ENCODE peak calls at places on chromosome 13, in six cellular contexts. One of them, this sample, is unnamed.

GRCh38 chr13:67278230-67278629 is 48.1 kb upstream of the PCDH9 start:
- DNase-seq in retina: no peak
- DNase-seq in NCI-H1694: no peak
- DNase-seq in body of pancreas: no peak
- DNase-seq in stimulated activated CD4-positive, alpha-beta T cell treated with anti-CD3 and anti-CD28 coated beads, TNF-alpha, amount 100 ng/mL, for 4 hours: no peak
- DNase-seq in bronchial epithelial cell: no peak
- DNase-seq in this sample: no peak

GRCh38 chr13:21868823-21869222 is 197.9 kb downstream of the FGF9 start:
- DNase-seq in retina: no peak
- DNase-seq in NCI-H1694: no peak
- DNase-seq in body of pancreas: no peak
- DNase-seq in stimulated activated CD4-positive, alpha-beta T cell treated with anti-CD3 and anti-CD28 coated beads, TNF-alpha, amount 100 ng/mL, for 4 hours: no peak
- DNase-seq in bronchial epithelial cell: no peak
- DNase-seq in this sample: no peak

GRCh38 chr13:36251528-36251927 is 37.2 kb upstream of the SOHLH2 start:
- DNase-seq in retina: no peak
- DNase-seq in NCI-H1694: no peak
- DNase-seq in body of pancreas: no peak
- DNase-seq in stimulated activated CD4-positive, alpha-beta T cell treated with anti-CD3 and anti-CD28 coated beads, TNF-alpha, amount 100 ng/mL, for 4 hours: no peak
- DNase-seq in bronchial epithelial cell: peak; percentile 18
- DNase-seq in this sample: no peak

GRCh38 chr13:27476943-27477681 is 26.7 kb upstream of the MTIF3 start:
- DNase-seq in retina: no peak
- DNase-seq in NCI-H1694: no peak
- DNase-seq in body of pancreas: peak; percentile 79
- DNase-seq in stimulated activated CD4-positive, alpha-beta T cell treated with anti-CD3 and anti-CD28 coated beads, TNF-alpha, amount 100 ng/mL, for 4 hours: no peak
- DNase-seq in bronchial epithelial cell: peak; percentile 96
- DNase-seq in this sample: no peak

GRCh38 chr13:98142427-98143156 is at the start of gene FARP1:
- DNase-seq in retina: peak; percentile 87
- DNase-seq in NCI-H1694: peak; percentile 9
- DNase-seq in body of pancreas: peak; percentile 87
- DNase-seq in stimulated activated CD4-positive, alpha-beta T cell treated with anti-CD3 and anti-CD28 coated beads, TNF-alpha, amount 100 ng/mL, for 4 hours: no peak
- DNase-seq in bronchial epithelial cell: peak; percentile 38
- DNase-seq in this sample: peak; percentile 94

GRCh38 chr13:99389520-99390304 is 82.5 kb upstream of the GPR183 start:
- DNase-seq in retina: no peak
- DNase-seq in NCI-H1694: no peak
- DNase-seq in body of pancreas: no peak
- DNase-seq in stimulated activated CD4-positive, alpha-beta T cell treated with anti-CD3 and anti-CD28 coated beads, TNF-alpha, amount 100 ng/mL, for 4 hours: no peak
- DNase-seq in bronchial epithelial cell: no peak
- DNase-seq in this sample: no peak

GRCh38 chr13:60514891-60515290 is 117.9 kb downstream of the TDRD3 start:
- DNase-seq in retina: no peak
- DNase-seq in NCI-H1694: no peak
- DNase-seq in body of pancreas: no peak
- DNase-seq in stimulated activated CD4-positive, alpha-beta T cell treated with anti-CD3 and anti-CD28 coated beads, TNF-alpha, amount 100 ng/mL, for 4 hours: no peak
- DNase-seq in bronchial epithelial cell: no peak
- DNase-seq in this sample: no peak

GRCh38 chr13:20714563-20715339 is 11.3 kb downstream of the IL17D start:
- DNase-seq in retina: no peak
- DNase-seq in NCI-H1694: no peak
- DNase-seq in body of pancreas: no peak
- DNase-seq in stimulated activated CD4-positive, alpha-beta T cell treated with anti-CD3 and anti-CD28 coated beads, TNF-alpha, amount 100 ng/mL, for 4 hours: no peak
- DNase-seq in bronchial epithelial cell: no peak
- DNase-seq in this sample: no peak

GRCh38 chr13:30340367-30341184 is 33.2 kb upstream of the KATNAL1 start:
- DNase-seq in retina: peak; percentile 43
- DNase-seq in NCI-H1694: no peak
- DNase-seq in body of pancreas: peak; percentile 42
- DNase-seq in stimulated activated CD4-positive, alpha-beta T cell treated with anti-CD3 and anti-CD28 coated beads, TNF-alpha, amount 100 ng/mL, for 4 hours: no peak
- DNase-seq in bronchial epithelial cell: peak; percentile 75
- DNase-seq in this sample: no peak

GRCh38 chr13:79311456-79311855 is 94.6 kb downstream of the RBM26 start:
- DNase-seq in retina: no peak
- DNase-seq in NCI-H1694: no peak
- DNase-seq in body of pancreas: no peak
- DNase-seq in stimulated activated CD4-positive, alpha-beta T cell treated with anti-CD3 and anti-CD28 coated beads, TNF-alpha, amount 100 ng/mL, for 4 hours: no peak
- DNase-seq in bronchial epithelial cell: no peak
- DNase-seq in this sample: no peak

GRCh38 chr13:102854675-102855074 is 8.8 kb downstream of the ERCC5 start:
- DNase-seq in retina: no peak
- DNase-seq in NCI-H1694: no peak
- DNase-seq in body of pancreas: no peak
- DNase-seq in stimulated activated CD4-positive, alpha-beta T cell treated with anti-CD3 and anti-CD28 coated beads, TNF-alpha, amount 100 ng/mL, for 4 hours: no peak
- DNase-seq in bronchial epithelial cell: no peak
- DNase-seq in this sample: no peak

GRCh38 chr13:101673360-101674105 is 221.1 kb downstream of the ITGBL1 start:
- DNase-seq in retina: no peak
- DNase-seq in NCI-H1694: no peak
- DNase-seq in body of pancreas: no peak
- DNase-seq in stimulated activated CD4-positive, alpha-beta T cell treated with anti-CD3 and anti-CD28 coated beads, TNF-alpha, amount 100 ng/mL, for 4 hours: no peak
- DNase-seq in bronchial epithelial cell: peak; percentile 17
- DNase-seq in this sample: no peak

GRCh38 chr13:20775961-20776360 is 2.2 kb upstream of the EEF1AKMT1 start:
- DNase-seq in retina: no peak
- DNase-seq in NCI-H1694: no peak
- DNase-seq in body of pancreas: no peak
- DNase-seq in stimulated activated CD4-positive, alpha-beta T cell treated with anti-CD3 and anti-CD28 coated beads, TNF-alpha, amount 100 ng/mL, for 4 hours: no peak
- DNase-seq in bronchial epithelial cell: no peak
- DNase-seq in this sample: no peak